ENCODE peak calls at places on chromosomes 6 and 20, in six cellular contexts. V is effector CD4-positive, alpha-beta T cell; Q is stimulated activated CD8-positive, alpha-beta memory T cell treated with anti-CD3 and anti-CD28 coated beads, Interleukin-2, amount 100 ng/mL, for 48 hours; O is GF-D8; P is non-pigmented ciliary epithelial cell; T is H9. G is an unnamed sample.

GRCh38 chr6:81894788-81895221 is 142.3 kb upstream of the TENT5A start:
- DNase-seq in V (no peak), Q (no peak), O (no peak), P (no peak), T (no peak), G (no peak)

GRCh38 chr20:50056951-50057403 is 56.0 kb downstream of the UBE2V1 start:
- DNase-seq in V (no peak), Q (no peak), O (no peak), P (no peak), T (no peak), G (no peak)

GRCh38 chr6:78810146-78810545 is 57.2 kb upstream of the IRAK1BP1 start:
- DNase-seq in V (no peak), Q (no peak), O (no peak), P (no peak), T (peak; percentile 55), G (peak; percentile 49)

GRCh38 chr20:2900845-2901592 is 27.7 kb downstream of the PTPRA start:
- DNase-seq in V (no peak), Q (no peak), O (no peak), P (no peak), T (no peak), G (no peak)

GRCh38 chr20:13017235-13017634 is 8.5 kb downstream of the SPTLC3 start:
- DNase-seq in V (no peak), Q (no peak), O (no peak), P (no peak), T (no peak), G (no peak)

GRCh38 chr20:11373391-11373790 is 544.3 kb upstream of the BTBD3 start:
- DNase-seq in V (no peak), Q (no peak), O (no peak), P (no peak), T (no peak), G (no peak)

GRCh38 chr6:150567360-150567759 is 32.3 kb upstream of the PLEKHG1 start:
- DNase-seq in V (no peak), Q (no peak), O (no peak), P (no peak), T (no peak), G (no peak)

GRCh38 chr6:166027761-166028160 is 139.9 kb downstream of the TBXT start:
- DNase-seq in V (no peak), Q (no peak), O (no peak), P (no peak), T (no peak), G (no peak)

GRCh38 chr20:33787253-33787891 is 23.8 kb upstream of the CHMP4B start:
- DNase-seq in V (no peak), Q (no peak), O (no peak), P (no peak), T (no peak), G (no peak)

GRCh38 chr6:22980446-22980845 is 411.1 kb downstream of the HDGFL1 start:
- DNase-seq in V (no peak), Q (no peak), O (no peak), P (no peak), T (no peak), G (no peak)

GRCh38 chr6:96542702-96543101 is 20.2 kb upstream of the FHL5 start:
- DNase-seq in V (no peak), Q (no peak), O (no peak), P (no peak), T (no peak), G (no peak)

GRCh38 chr6:15905488-15906392 is 223.1 kb upstream of the MYLIP start:
- DNase-seq in V (no peak), Q (no peak), O (no peak), P (no peak), T (no peak), G (no peak)

GRCh38 chr6:12420626-12421025 is 130.5 kb downstream of the EDN1 start:
- DNase-seq in V (no peak), Q (no peak), O (no peak), P (no peak), T (no peak), G (peak; percentile 96)

GRCh38 chr6:8218861-8219260 is 116.5 kb upstream of the EEF1E1 start:
- DNase-seq in V (no peak), Q (no peak), O (no peak), P (no peak), T (no peak), G (no peak)

GRCh38 chr20:61424011-61424627 is 172.1 kb downstream of the CDH4 start:
- DNase-seq in V (no peak), Q (no peak), O (no peak), P (no peak), T (no peak), G (no peak)

GRCh38 chr20:55172310-55173002 is 697.1 kb downstream of the DOK5 start:
- DNase-seq in V (no peak), Q (no peak), O (no peak), P (no peak), T (no peak), G (no peak)

GRCh38 chr6:14889172-14889571 is 356.7 kb upstream of the JARID2 start:
- DNase-seq in V (no peak), Q (no peak), O (no peak), P (no peak), T (no peak), G (peak; percentile 50)

GRCh38 chr6:18307006-18307405 is 42.7 kb upstream of the DEK start:
- DNase-seq in V (no peak), Q (no peak), O (no peak), P (peak; percentile 70), T (peak; percentile 31), G (no peak)